ENCODE peak calls at places on chromosomes 12 and 14, in four cellular contexts. T, L, Q and U are unnamed samples.

GRCh38 chr14:28651148-28651547 is 115.4 kb upstream of the FOXG1 start:
- DNase-seq in T (peak; percentile 45), L (no peak), Q (no peak), U (no peak)

GRCh38 chr12:17577405-17577804 is 512.6 kb downstream of the RERGL start:
- DNase-seq in T (no peak), L (no peak), Q (no peak), U (no peak)

GRCh38 chr12:67671892-67672291 is 23.3 kb downstream of the DYRK2 start:
- DNase-seq in T (no peak), L (no peak), Q (no peak), U (no peak)

GRCh38 chr12:32264995-32265394 is 134.4 kb upstream of the FGD4 start:
- DNase-seq in T (peak; percentile 28), L (no peak), Q (no peak), U (no peak)

GRCh38 chr12:65889144-65889880 is 65.0 kb downstream of the HMGA2 start:
- DNase-seq in T (no peak), L (no peak), Q (no peak), U (no peak)

GRCh38 chr14:61285364-61285763 is 4.2 kb upstream of the TMEM30B start:
- DNase-seq in T (no peak), L (no peak), Q (no peak), U (no peak)

GRCh38 chr14:67622675-67623074 is 3.0 kb downstream of the ARG2 start:
- DNase-seq in T (peak; percentile 92), L (no peak), Q (no peak), U (no peak)

GRCh38 chr12:51744235-51744634 is 104.3 kb downstream of the FIGNL2 start:
- DNase-seq in T (no peak), L (no peak), Q (no peak), U (no peak)

GRCh38 chr12:49783917-49784676 is 42.7 kb downstream of the TMBIM6 start:
- DNase-seq in T (peak; percentile 50), L (no peak), Q (no peak), U (no peak)

GRCh38 chr14:63938198-63939005 is 85.6 kb downstream of the SYNE2 start:
- DNase-seq in T (peak; percentile 29), L (no peak), Q (no peak), U (no peak)

GRCh38 chr12:6078378-6079083 is 45.9 kb downstream of the VWF start:
- DNase-seq in T (peak; percentile 69), L (no peak), Q (no peak), U (no peak)

GRCh38 chr14:98227000-98227726 is 1044.8 kb downstream of the BCL11B start:
- DNase-seq in T (no peak), L (no peak), Q (no peak), U (no peak)

GRCh38 chr12:131511391-131511802 is 199.5 kb upstream of the SFSWAP start:
- DNase-seq in T (peak; percentile 7), L (no peak), Q (no peak), U (no peak)

GRCh38 chr14:73591690-73592448 is at the start of gene ACOT4:
- DNase-seq in T (peak; percentile 25), L (peak; percentile 61), Q (no peak), U (peak; percentile 48)

GRCh38 chr14:26765768-26766550 is 168.1 kb upstream of the NOVA1 start:
- DNase-seq in T (peak; percentile 95), L (peak; percentile 3), Q (no peak), U (peak; percentile 28)

GRCh38 chr12:49907352-49907751 is 3.7 kb upstream of the FAIM2 start:
- DNase-seq in T (no peak), L (no peak), Q (no peak), U (no peak)

GRCh38 chr12:124316257-124316656 is 21.4 kb downstream of the RFLNA start:
- DNase-seq in T (no peak), L (no peak), Q (no peak), U (no peak)

GRCh38 chr12:109772622-109773321 is 59.1 kb downstream of the FAM222A start:
- DNase-seq in T (no peak), L (no peak), Q (no peak), U (no peak)

GRCh38 chr14:70359076-70359424 is 433 bp downstream of the COX16 start:
- DNase-seq in T (no peak), L (no peak), Q (no peak), U (peak; percentile 52)

GRCh38 chr12:127636881-127637280 is 630.1 kb upstream of the TMEM132C start:
- DNase-seq in T (no peak), L (no peak), Q (no peak), U (no peak)

GRCh38 chr14:101840649-101841365 is 79.3 kb downstream of the PPP2R5C start:
- DNase-seq in T (no peak), L (no peak), Q (no peak), U (no peak)

GRCh38 chr14:54711312-54711711 is 144.4 kb downstream of the SAMD4A start:
- DNase-seq in T (no peak), L (no peak), Q (no peak), U (no peak)

GRCh38 chr12:1934831-1935230 is 16.4 kb upstream of the CACNA2D4 start:
- DNase-seq in T (no peak), L (no peak), Q (no peak), U (no peak)

GRCh38 chr14:100827140-100827517 is 1.2 kb downstream of the MEG3 start:
- DNase-seq in T (peak; percentile 25), L (no peak), Q (no peak), U (no peak)

GRCh38 chr12:130994821-130995375 is 41.2 kb downstream of the ADGRD1 start:
- DNase-seq in T (no peak), L (no peak), Q (no peak), U (no peak)

GRCh38 chr14:21041676-21042433 is at the start of gene RNASE7:
- DNase-seq in T (peak; percentile 42), L (no peak), Q (no peak), U (no peak)